ENCODE peak calls at places on chromosomes 12 and 14, in nine cellular contexts. W is NCI-H1694, M is endothelial cell, N is GM13977, X is gastrocnemius medialis, R is AG20443, Q is NCI-H1105, I is astrocyte, T is skeletal muscle cell. S is an unnamed sample.
A peak's percentile ranks its signal among the peaks of the same experiment; 100 is the strongest.

GRCh38 chr14:54310151-54310851 is 86.5 kb upstream of the CDKN3 start:
- DNase-seq in Q (no peak), M (no peak), I (no peak), N (no peak), X (no peak), T (no peak), W (no peak), R (no peak), S (no peak)

GRCh38 chr14:75578099-75578785 is at the start of gene FLVCR2:
- DNase-seq in N (peak; percentile 79), T (peak; percentile 47), Q (peak; percentile 63), I (peak; percentile 30), R (peak; percentile 92), M (peak; percentile 57), X (peak; percentile 87), W (peak; percentile 75), S (no peak)

GRCh38 chr14:64208261-64208660 is 85.9 kb downstream of the ESR2 start:
- DNase-seq in I (no peak), T (no peak), N (no peak), W (no peak), X (no peak), R (no peak), M (no peak), Q (no peak), S (no peak)

GRCh38 chr12:101935769-101936741 is 58.7 kb downstream of the DRAM1 start:
- DNase-seq in M (no peak), X (peak; percentile 64), R (peak; percentile 76), T (peak; percentile 81), N (peak; percentile 53), I (peak; percentile 97), W (no peak), Q (no peak), S (peak; percentile 96)

GRCh38 chr12:4287325-4288290 is 14.0 kb downstream of the CCND2 start:
- DNase-seq in Q (no peak), N (no peak), I (no peak), R (no peak), W (no peak), T (peak; percentile 67), M (no peak), X (no peak), S (no peak)

GRCh38 chr12:40752011-40752410 is 59.8 kb downstream of the CNTN1 start:
- DNase-seq in M (no peak), N (no peak), R (no peak), I (no peak), Q (peak; percentile 13), W (no peak), T (no peak), X (no peak), S (no peak)

GRCh38 chr12:95134085-95134484 is 60.7 kb upstream of the NR2C1 start:
- DNase-seq in N (no peak), T (no peak), R (no peak), W (no peak), M (no peak), Q (no peak), I (no peak), X (no peak), S (no peak)

GRCh38 chr14:42428996-42429395 is 822.3 kb downstream of the LRFN5 start:
- DNase-seq in W (no peak), X (no peak), T (no peak), I (no peak), R (no peak), M (no peak), Q (no peak), N (peak; percentile 7), S (no peak)

GRCh38 chr14:32588448-32589320 is 259.6 kb downstream of the AKAP6 start:
- DNase-seq in T (no peak), N (peak; percentile 44), R (peak; percentile 43), Q (no peak), M (peak; percentile 15), X (no peak), W (peak; percentile 26), I (peak; percentile 40), S (no peak)

GRCh38 chr12:27499377-27499776 is 24.6 kb upstream of the PPFIBP1 start:
- DNase-seq in M (no peak), Q (no peak), X (no peak), R (no peak), N (no peak), I (no peak), W (no peak), T (no peak), S (no peak)

GRCh38 chr12:124045671-124046070 is 72.7 kb downstream of the ZNF664 start:
- DNase-seq in N (no peak), I (no peak), X (no peak), W (no peak), M (no peak), T (no peak), R (no peak), Q (no peak), S (no peak)

GRCh38 chr14:100832311-100832960 is 6.5 kb downstream of the MEG3 start:
- DNase-seq in I (no peak), W (no peak), M (no peak), X (no peak), R (no peak), T (no peak), Q (no peak), N (no peak), S (no peak)

GRCh38 chr12:74412607-74413230 is 124.9 kb upstream of the ATXN7L3B start:
- DNase-seq in Q (peak; percentile 45), I (peak; percentile 2), W (no peak), X (no peak), N (no peak), T (no peak), R (no peak), M (no peak), S (no peak)

GRCh38 chr12:52438305-52439301 is 4.4 kb upstream of the KRT75 start:
- DNase-seq in N (no peak), X (no peak), Q (no peak), M (no peak), T (no peak), R (no peak), W (no peak), I (no peak), S (no peak)

GRCh38 chr12:116319316-116319715 is 41.8 kb upstream of the MED13L start:
- DNase-seq in N (no peak), T (no peak), R (no peak), Q (peak; percentile 64), W (no peak), M (no peak), I (peak; percentile 30), X (no peak), S (no peak)

GRCh38 chr12:118813778-118814359 is 167.5 kb upstream of the SRRM4 start:
- DNase-seq in N (no peak), Q (no peak), R (no peak), I (no peak), W (no peak), T (no peak), M (no peak), X (no peak), S (no peak)

GRCh38 chr12:68908076-68908475 is 24.9 kb downstream of the CPM start:
- DNase-seq in N (no peak), M (no peak), W (no peak), X (no peak), I (no peak), R (no peak), T (no peak), Q (no peak), S (no peak)

GRCh38 chr12:59944177-59944576 is 348.3 kb downstream of the SLC16A7 start:
- DNase-seq in N (no peak), Q (no peak), M (no peak), R (no peak), W (no peak), X (no peak), T (no peak), I (no peak), S (no peak)

GRCh38 chr14:94628578-94628977 is 16.4 kb downstream of the SERPINA3 start:
- DNase-seq in T (no peak), M (no peak), X (no peak), N (no peak), I (no peak), Q (no peak), R (no peak), W (no peak), S (no peak)

GRCh38 chr12:9364224-9365176 is 156.3 kb upstream of the PZP start:
- DNase-seq in X (no peak), I (peak; percentile 86), R (peak; percentile 63), N (peak; percentile 56), T (peak; percentile 65), Q (no peak), W (no peak), M (no peak), S (peak; percentile 41)

GRCh38 chr12:95083938-95084337 is 10.5 kb upstream of the NR2C1 start:
- DNase-seq in M (peak; percentile 38), I (peak; percentile 75), T (peak; percentile 74), N (no peak), Q (no peak), W (no peak), X (peak; percentile 32), R (peak; percentile 51), S (peak; percentile 35)

GRCh38 chr12:124727244-124727673 is 136.4 kb downstream of the SCARB1 start:
- DNase-seq in R (peak; percentile 87), N (no peak), T (no peak), M (no peak), X (peak; percentile 73), I (peak; percentile 56), Q (no peak), W (no peak), S (no peak)

GRCh38 chr14:104082807-104083206 is 2.7 kb upstream of the ASPG start:
- DNase-seq in M (no peak), I (no peak), N (no peak), X (peak; percentile 50), Q (no peak), W (peak; percentile 34), T (no peak), R (no peak), S (no peak)

GRCh38 chr12:39441189-39441962 is 1.5 kb downstream of the KIF21A start:
- DNase-seq in R (no peak), M (no peak), W (no peak), N (no peak), I (no peak), Q (no peak), X (no peak), T (no peak), S (no peak)

GRCh38 chr14:89773644-89774316 is 180.8 kb downstream of the EFCAB11 start:
- DNase-seq in Q (no peak), W (no peak), N (peak; percentile 52), M (peak; percentile 9), I (peak; percentile 65), T (no peak), X (peak; percentile 65), R (no peak), S (no peak)

GRCh38 chr12:114674201-114675047 is 9.6 kb downstream of the TBX3 start:
- DNase-seq in Q (no peak), M (no peak), X (no peak), T (no peak), R (no peak), I (no peak), N (no peak), W (no peak), S (no peak)